ENCODE peak calls at places on chromosomes 6 and 20, in five cellular contexts. I is IMR-90, Y is left lung, E is ascending aorta, B is prostate gland. M is an unnamed sample.

GRCh38 chr6:166970776-166971175 is 14.4 kb upstream of the RNASET2 start:
- DNase-seq in I (no peak), Y (no peak), E (no peak), B (no peak), M (no peak)

GRCh38 chr6:40563111-40563510 is 24.1 kb downstream of the LRFN2 start:
- DNase-seq in I (no peak), Y (no peak), E (no peak), B (no peak), M (no peak)

GRCh38 chr6:14467591-14467990 is 350.0 kb downstream of the CD83 start:
- DNase-seq in I (peak; percentile 80), Y (no peak), E (no peak), B (no peak), M (no peak)

GRCh38 chr6:87181903-87182302 is 26.5 kb downstream of the ZNF292 start:
- DNase-seq in I (no peak), Y (no peak), E (no peak), B (no peak), M (no peak)

GRCh38 chr6:28587746-28588075 is 62.0 kb downstream of the GPX5 start:
- DNase-seq in I (no peak), Y (no peak), E (no peak), B (no peak), M (no peak)

GRCh38 chr20:57708694-57709673 is 831 bp downstream of the PMEPA1 start:
- DNase-seq in I (peak; percentile 19), Y (no peak), E (no peak), B (no peak), M (no peak)

GRCh38 chr6:167826230-167827061 is at the start of gene AFDN:
- DNase-seq in I (peak; percentile 21), Y (peak; percentile 92), E (no peak), B (peak; percentile 78), M (peak; percentile 92)

GRCh38 chr20:23043376-23043775 is 6.1 kb downstream of the THBD start:
- DNase-seq in I (no peak), Y (no peak), E (no peak), B (no peak), M (no peak)

GRCh38 chr20:8267009-8267408 is 134.9 kb downstream of the PLCB1 start:
- DNase-seq in I (no peak), Y (no peak), E (no peak), B (no peak), M (no peak)

GRCh38 chr6:85275338-85275985 is 174.4 kb upstream of the NT5E start:
- DNase-seq in I (no peak), Y (no peak), E (no peak), B (no peak), M (no peak)

GRCh38 chr6:25794784-25795183 is 37.1 kb downstream of the SLC17A1 start:
- DNase-seq in I (no peak), Y (no peak), E (no peak), B (no peak), M (no peak)

GRCh38 chr6:67854098-67854497 is 781.0 kb upstream of the ADGRB3 start:
- DNase-seq in I (no peak), Y (no peak), E (no peak), B (no peak), M (no peak)

GRCh38 chr6:11373208-11373607 is 140.7 kb upstream of the NEDD9 start:
- DNase-seq in I (no peak), Y (no peak), E (no peak), B (no peak), M (no peak)

GRCh38 chr20:31869942-31870702 is at the start of the genes DUSP15 and TTLL9:
- DNase-seq in I (no peak), Y (peak; percentile 84), E (no peak), B (no peak), M (no peak)

GRCh38 chr6:41404221-41404866 is 68.9 kb downstream of the NCR2 start:
- DNase-seq in I (no peak), Y (no peak), E (no peak), B (no peak), M (no peak)

GRCh38 chr20:1900321-1900791 is 5.1 kb downstream of the SIRPA start:
- DNase-seq in I (peak; percentile 80), Y (no peak), E (no peak), B (no peak), M (no peak)

GRCh38 chr20:11995750-11996567 is 78.3 kb downstream of the BTBD3 start:
- DNase-seq in I (peak; percentile 1), Y (no peak), E (no peak), B (no peak), M (no peak)

GRCh38 chr6:24844903-24845302 is 46.2 kb upstream of the ARMH2 start:
- DNase-seq in I (no peak), Y (no peak), E (no peak), B (no peak), M (no peak)

GRCh38 chr6:166815629-166816028 is 140.7 kb downstream of the RNASET2 start:
- DNase-seq in I (no peak), Y (no peak), E (no peak), B (no peak), M (no peak)

GRCh38 chr20:36101201-36101600 is 53.3 kb upstream of the EPB41L1 start:
- DNase-seq in I (no peak), Y (no peak), E (no peak), B (no peak), M (no peak)

GRCh38 chr20:44776977-44777376 is 31.3 kb downstream of the KCNK15 start:
- DNase-seq in I (peak; percentile 16), Y (no peak), E (no peak), B (no peak), M (no peak)

GRCh38 chr6:155959898-155960297 is 504.3 kb upstream of the NOX3 start:
- DNase-seq in I (no peak), Y (no peak), E (no peak), B (no peak), M (no peak)

GRCh38 chr6:97812940-97813339 is 529.9 kb upstream of the MMS22L start:
- DNase-seq in I (no peak), Y (no peak), E (no peak), B (no peak), M (no peak)

GRCh38 chr6:26431258-26432162 is 8.8 kb upstream of the BTN3A3 start:
- DNase-seq in I (no peak), Y (no peak), E (no peak), B (no peak), M (no peak)

GRCh38 chr20:58218665-58219341 is 9.7 kb downstream of the ANKRD60 start:
- DNase-seq in I (no peak), Y (no peak), E (no peak), B (no peak), M (no peak)

GRCh38 chr6:46996860-46997641 is 45.1 kb downstream of the ADGRF1 start:
- DNase-seq in I (no peak), Y (no peak), E (no peak), B (no peak), M (no peak)

GRCh38 chr6:122059918-122060317 is 339.5 kb upstream of the HSF2 start:
- DNase-seq in I (no peak), Y (no peak), E (no peak), B (no peak), M (no peak)

GRCh38 chr20:1045860-1046418 is 43.8 kb upstream of the RSPO4 start:
- DNase-seq in I (no peak), Y (no peak), E (no peak), B (no peak), M (no peak)

GRCh38 chr6:74597266-74597665 is 608.6 kb downstream of the COL12A1 start:
- DNase-seq in I (peak; percentile 76), Y (no peak), E (no peak), B (no peak), M (no peak)

GRCh38 chr6:37990762-37991525 is 171.4 kb downstream of the ZFAND3 start:
- DNase-seq in I (peak; percentile 88), Y (no peak), E (no peak), B (no peak), M (no peak)
- H3K4me1 ChIP-seq in I (peaks cover 19% of the 10 kb centered on the region), Y (peaks cover 25% of the 10 kb centered on the region), E (peaks cover 36% of the 10 kb centered on the region), B (no peaks in the 10 kb centered on the region), M (peaks cover 49% of the 10 kb centered on the region)

GRCh38 chr6:100891079-100891478 is 9.9 kb upstream of the ASCC3 start:
- DNase-seq in I (no peak), Y (no peak), E (no peak), B (no peak), M (no peak)

GRCh38 chr6:100889351-100889750 is 8.2 kb upstream of the ASCC3 start:
- DNase-seq in I (no peak), Y (peak; percentile 53), E (no peak), B (no peak), M (no peak)

GRCh38 chr6:100892693-100893092 is 11.6 kb upstream of the ASCC3 start:
- DNase-seq in I (no peak), Y (peak; percentile 59), E (no peak), B (no peak), M (no peak)

GRCh38 chr6:100893743-100894142 is 12.6 kb upstream of the ASCC3 start:
- DNase-seq in I (no peak), Y (no peak), E (no peak), B (no peak), M (no peak)

DNA sequence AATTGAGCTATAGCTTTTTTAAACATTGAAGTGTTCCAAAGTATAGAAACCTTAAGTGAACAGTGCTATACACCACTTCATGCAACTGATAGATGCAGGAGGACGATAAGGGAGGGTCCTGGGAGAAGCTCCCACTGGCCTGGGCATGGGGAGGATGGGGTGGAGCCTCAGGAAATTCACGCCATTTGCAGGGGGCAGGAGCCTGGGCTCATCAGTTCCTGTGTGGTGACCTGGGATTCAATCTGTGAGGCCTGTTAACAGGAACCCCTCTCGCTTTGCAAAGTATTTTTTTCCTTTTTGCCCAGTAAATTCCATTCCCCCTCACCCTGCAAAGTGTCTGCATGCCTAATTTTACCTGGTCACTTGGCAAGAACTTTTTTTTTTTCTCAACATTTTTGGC is 11.0 kb upstream of the ASCC3 start:
- DNase-seq in I (no peak), Y (no peak), E (no peak), B (no peak), M (no peak)
- H3K27ac ChIP-seq in I (no peak overlapping the region), Y (no peak overlapping the region), E (no peak overlapping the region), B (no peak overlapping the region), M (no peak overlapping the region)

DNA sequence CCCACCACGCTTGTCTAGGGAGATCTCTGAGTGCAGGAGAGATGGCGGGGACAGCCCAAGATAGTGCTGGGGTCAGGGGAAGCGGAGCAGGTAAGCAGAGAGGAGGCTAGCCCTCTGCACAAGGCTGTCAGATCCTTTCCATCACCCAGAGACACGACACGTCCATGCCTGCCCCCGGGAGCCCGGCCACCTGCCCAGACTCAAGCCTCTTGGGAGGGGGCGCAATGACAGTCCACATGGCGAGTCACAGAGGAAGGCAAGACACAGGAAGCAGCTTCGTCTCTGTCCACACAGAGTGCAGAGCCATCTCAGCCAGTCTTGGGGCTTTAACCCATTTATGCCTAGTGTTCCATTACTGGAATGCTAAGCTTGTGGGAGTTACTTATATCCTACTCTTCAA is 78.4 kb downstream of the PREX1 start:
- DNase-seq in I (no peak), Y (no peak), E (no peak), B (no peak), M (no peak)
- H3K4me1 ChIP-seq in I (no peaks in the 10 kb centered on the region), Y (no peaks in the 10 kb centered on the region), E (no peaks in the 10 kb centered on the region), B (no peaks in the 10 kb centered on the region), M (no peaks in the 10 kb centered on the region)

GRCh38 chr6:141483561-141484061 is 649.1 kb upstream of the GJE1 start:
- DNase-seq in I (peak; percentile 96), Y (no peak), E (no peak), B (no peak), M (no peak)

GRCh38 chr6:141482773-141483172 is 650.0 kb upstream of the GJE1 start:
- DNase-seq in I (peak; percentile 20), Y (no peak), E (no peak), B (no peak), M (no peak)

GRCh38 chr6:141488466-141488865 is 644.3 kb upstream of the GJE1 start:
- DNase-seq in I (peak; percentile 46), Y (no peak), E (no peak), B (no peak), M (no peak)

GRCh38 chr6:141486942-141487341 is 645.8 kb upstream of the GJE1 start:
- DNase-seq in I (no peak), Y (no peak), E (no peak), B (no peak), M (no peak)

GRCh38 chr6:141484726-141485125 is 648.0 kb upstream of the GJE1 start:
- DNase-seq in I (peak; percentile 47), Y (no peak), E (no peak), B (no peak), M (no peak)
- H3K27ac ChIP-seq in I (peak overlapping the region; percentile 12), Y (peak overlapping the region; percentile 65), E (no peak overlapping the region), B (no peak overlapping the region), M (no peak overlapping the region)